ENCODE peak calls at places on chromosomes 7 and 10, in ten cellular contexts. A is stomach, H is lower lobe of right lung, O is MCF 10A, B is thoracic aorta, P is DND-41, S is AG09309, J is upper lobe of right lung, Q is Calu3, Y is mesothelial cell of epicardium. F is an unnamed sample.

GRCh38 chr7:29556405-29557195 is 7.0 kb upstream of the PRR15 start:
- DNase-seq in A (no peak), H (no peak), O (no peak), B (no peak), P (no peak), S (no peak), J (no peak), Q (no peak), Y (no peak), F (no peak)

GRCh38 chr10:121267236-121268003 is 330.8 kb downstream of the FGFR2 start:
- DNase-seq in A (no peak), H (no peak), O (no peak), B (no peak), P (no peak), S (no peak), J (no peak), Q (no peak), Y (no peak), F (no peak)

GRCh38 chr7:154304740-154305679 is 252.8 kb downstream of the DPP6 start:
- DNase-seq in A (no peak), H (no peak), O (no peak), B (no peak), P (no peak), S (no peak), J (no peak), Q (no peak), Y (no peak), F (no peak)

GRCh38 chr7:3561908-3562307 is 260.9 kb downstream of the SDK1 start:
- DNase-seq in A (peak), H (no peak), O (peak), B (no peak), P (no peak), S (no peak), J (no peak), Q (no peak), Y (no peak), F (peak)

GRCh38 chr10:79454259-79454658 is 8.8 kb upstream of the ZCCHC24 start:
- DNase-seq in A (no peak), H (no peak), O (peak), B (no peak), P (no peak), S (peak), J (no peak), Q (no peak), Y (no peak), F (peak)

GRCh38 chr7:31122649-31123058 is 70.5 kb downstream of the ADCYAP1R1 start:
- DNase-seq in A (peak), H (peak), O (peak), B (peak), P (peak), S (peak), J (no peak), Q (peak), Y (peak), F (peak)

GRCh38 chr7:2209146-2209960 is 23.4 kb downstream of the MAD1L1 start:
- DNase-seq in A (peak), H (peak), O (peak), B (no peak), P (peak), S (peak), J (peak), Q (peak), Y (peak), F (no peak)

GRCh38 chr7:99881370-99881769 is 4.5 kb upstream of the OR2AE1 start:
- DNase-seq in A (no peak), H (no peak), O (no peak), B (no peak), P (no peak), S (no peak), J (no peak), Q (no peak), Y (no peak), F (no peak)

GRCh38 chr10:110530131-110530831 is 32.6 kb downstream of the DUSP5 start:
- DNase-seq in A (no peak), H (peak), O (peak), B (no peak), P (no peak), S (no peak), J (peak), Q (peak), Y (peak), F (peak)

GRCh38 chr7:149469806-149470205 is 8.9 kb upstream of the ZNF777 start:
- DNase-seq in A (no peak), H (no peak), O (no peak), B (no peak), P (no peak), S (no peak), J (no peak), Q (no peak), Y (no peak), F (no peak)

GRCh38 chr10:58399410-58399809 is 14.2 kb downstream of the TFAM start:
- DNase-seq in A (no peak), H (no peak), O (peak), B (no peak), P (no peak), S (no peak), J (no peak), Q (no peak), Y (no peak), F (peak)

GRCh38 chr7:7505936-7506335 is 29.7 kb downstream of the COL28A1 start:
- DNase-seq in A (no peak), H (no peak), O (no peak), B (no peak), P (no peak), S (no peak), J (no peak), Q (no peak), Y (no peak), F (no peak)

GRCh38 chr10:101709359-101710063 is 14.5 kb upstream of the FBXW4 start:
- DNase-seq in A (no peak), H (no peak), O (no peak), B (no peak), P (no peak), S (no peak), J (no peak), Q (no peak), Y (no peak), F (no peak)

GRCh38 chr10:97015199-97015693 is 170.5 kb downstream of the SLIT1 start:
- DNase-seq in A (no peak), H (no peak), O (no peak), B (no peak), P (no peak), S (no peak), J (no peak), Q (no peak), Y (no peak), F (no peak)

GRCh38 chr10:114749014-114749413 is 72.6 kb upstream of the FHIP2A start:
- DNase-seq in A (no peak), H (no peak), O (no peak), B (no peak), P (no peak), S (no peak), J (no peak), Q (no peak), Y (no peak), F (no peak)

GRCh38 chr7:68800316-68800715 is 798.0 kb upstream of the AUTS2 start:
- DNase-seq in A (no peak), H (no peak), O (no peak), B (no peak), P (no peak), S (no peak), J (no peak), Q (no peak), Y (no peak), F (peak)

GRCh38 chr7:50696810-50697582 is 85.7 kb downstream of the GRB10 start:
- DNase-seq in A (no peak), H (no peak), O (peak), B (no peak), P (no peak), S (no peak), J (no peak), Q (peak), Y (no peak), F (peak)

GRCh38 chr10:22333167-22333566 is 12.1 kb upstream of the SPAG6 start:
- DNase-seq in A (no peak), H (no peak), O (no peak), B (no peak), P (peak), S (no peak), J (no peak), Q (no peak), Y (no peak), F (no peak)

GRCh38 chr10:1324914-1325313 is 268.7 kb downstream of the WDR37 start:
- DNase-seq in A (no peak), H (no peak), O (no peak), B (no peak), P (no peak), S (no peak), J (no peak), Q (no peak), Y (no peak), F (no peak)

GRCh38 chr7:114422478-114423217 is 8.0 kb downstream of the FOXP2 start:
- DNase-seq in A (no peak), H (no peak), O (peak), B (no peak), P (no peak), S (no peak), J (no peak), Q (no peak), Y (no peak), F (peak)

GRCh38 chr10:123325663-123326175 is 171.5 kb downstream of the BUB3 start:
- DNase-seq in A (no peak), H (no peak), O (no peak), B (no peak), P (no peak), S (no peak), J (no peak), Q (no peak), Y (no peak), F (no peak)

GRCh38 chr7:149734514-149735075 is 38.8 kb downstream of the ZNF467 start:
- DNase-seq in A (no peak), H (peak), O (peak), B (no peak), P (no peak), S (no peak), J (no peak), Q (no peak), Y (no peak), F (peak)

DNA sequence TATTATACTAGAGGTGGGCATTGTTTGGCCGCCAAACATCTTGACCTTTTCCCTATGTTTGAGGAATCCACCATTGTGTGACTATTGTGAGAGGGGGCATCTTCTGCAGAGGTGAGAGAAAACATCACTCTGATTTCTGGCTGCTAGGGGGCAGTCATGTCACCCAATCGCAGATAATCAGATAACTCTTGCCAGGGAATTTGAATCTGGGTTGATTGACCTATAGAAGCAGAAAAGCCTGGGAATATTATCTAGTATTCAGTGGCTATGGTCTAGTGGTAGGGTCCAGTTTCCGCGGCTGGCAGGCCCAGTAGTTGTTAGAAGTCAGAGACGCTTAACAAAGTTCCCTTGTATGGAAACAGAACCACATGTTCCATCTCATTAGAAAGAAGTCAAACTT is 808.5 kb downstream of the PHTF2 start:
- DNase-seq in A (no peak), H (no peak), O (peak), B (no peak), P (no peak), S (no peak), J (no peak), Q (peak), Y (no peak), F (peak)
- TF ChIP-seq CTCF in A (no peak), H (no peak), O (peak), B (no peak), P (peak), S (peak), J (no peak), Q (no peak), Y (no peak), F (peak)

GRCh38 chr10:44962870-44963738 is 3.5 kb downstream of the RASSF4 start:
- DNase-seq in A (no peak), H (no peak), O (no peak), B (no peak), P (peak), S (no peak), J (no peak), Q (no peak), Y (no peak), F (no peak)
- TF ChIP-seq CTCF in A (no peak), H (peak), O (peak), B (peak), P (peak), S (peak), J (peak), Q (no peak), Y (peak), F (peak)

DNA sequence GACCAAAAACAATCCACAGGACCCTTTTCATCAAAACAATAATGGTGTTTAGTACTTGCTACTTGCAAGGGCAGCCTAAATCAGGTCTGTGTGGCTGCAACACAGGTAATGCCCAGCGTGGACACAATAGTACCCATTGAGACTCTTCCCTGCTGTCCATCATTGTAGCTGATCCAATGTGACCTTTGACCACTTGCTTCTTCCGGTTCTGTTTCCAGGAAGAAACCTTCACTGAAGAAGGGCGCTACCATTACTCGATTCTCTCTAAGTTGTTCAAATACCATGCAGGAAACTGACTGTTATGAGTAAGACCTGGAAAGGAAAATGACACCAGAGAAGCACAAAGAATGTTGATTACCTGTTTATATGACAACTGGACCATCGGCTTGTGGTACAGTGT is 1077.3 kb downstream of the KCNMA1 start:
- DNase-seq in A (no peak), H (no peak), O (no peak), B (no peak), P (no peak), S (no peak), J (no peak), Q (no peak), Y (no peak), F (no peak)
- TF ChIP-seq CTCF in A (no peak), H (no peak), O (no peak), B (no peak), P (no peak), S (no peak), J (no peak), Q (no peak), Y (no peak), F (no peak)

DNA sequence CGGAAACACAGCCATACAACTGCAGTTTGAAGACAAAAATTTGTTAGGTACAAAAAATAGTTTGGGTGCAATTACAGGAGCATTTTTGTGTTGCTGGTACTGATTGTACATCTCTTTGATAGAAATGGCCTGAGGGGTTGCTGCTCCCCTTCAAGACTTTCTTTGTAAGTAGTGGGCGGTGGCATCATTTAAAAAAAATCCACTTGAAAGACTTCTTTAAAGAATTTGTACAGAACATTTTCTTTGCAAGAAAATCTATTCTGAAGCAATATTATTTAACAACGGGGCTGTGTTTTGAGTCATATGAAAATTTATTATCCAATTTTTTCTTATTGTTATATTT is 144.1 kb upstream of the CAV2 start:
- DNase-seq in A (no peak), H (no peak), O (no peak), B (no peak), P (no peak), S (no peak), J (no peak), Q (no peak), Y (no peak), F (no peak)
- TF ChIP-seq CTCF in A (no peak), H (no peak), O (no peak), B (no peak), P (no peak), S (no peak), J (no peak), Q (no peak), Y (no peak), F (no peak)

GRCh38 chr10:45001382-45002148 is 842 bp downstream of the ZNF22 start:
- DNase-seq in A (peak), H (peak), O (peak), B (no peak), P (peak), S (no peak), J (peak), Q (peak), Y (no peak), F (peak)
- TF ChIP-seq CTCF in A (no peak), H (no peak), O (peak), B (peak), P (peak), S (peak), J (peak), Q (no peak), Y (no peak), F (peak)

GRCh38 chr7:105015631-105015965 is 1.6 kb downstream of the KMT2E start:
- DNase-seq in A (peak), H (no peak), O (peak), B (no peak), P (peak), S (no peak), J (no peak), Q (no peak), Y (no peak), F (no peak)

GRCh38 chr7:105012503-105013282 is 1.3 kb upstream of the KMT2E start:
- DNase-seq in A (peak), H (peak), O (peak), B (peak), P (peak), S (peak), J (peak), Q (peak), Y (peak), F (peak)

GRCh38 chr7:105013283-105013817 is 655 bp upstream of the KMT2E start:
- DNase-seq in A (peak), H (peak), O (peak), B (peak), P (peak), S (peak), J (peak), Q (peak), Y (peak), F (peak)

GRCh38 chr7:105014725-105015630 is 973 bp downstream of the KMT2E start:
- DNase-seq in A (peak), H (no peak), O (peak), B (no peak), P (peak), S (no peak), J (peak), Q (peak), Y (peak), F (peak)

DNA sequence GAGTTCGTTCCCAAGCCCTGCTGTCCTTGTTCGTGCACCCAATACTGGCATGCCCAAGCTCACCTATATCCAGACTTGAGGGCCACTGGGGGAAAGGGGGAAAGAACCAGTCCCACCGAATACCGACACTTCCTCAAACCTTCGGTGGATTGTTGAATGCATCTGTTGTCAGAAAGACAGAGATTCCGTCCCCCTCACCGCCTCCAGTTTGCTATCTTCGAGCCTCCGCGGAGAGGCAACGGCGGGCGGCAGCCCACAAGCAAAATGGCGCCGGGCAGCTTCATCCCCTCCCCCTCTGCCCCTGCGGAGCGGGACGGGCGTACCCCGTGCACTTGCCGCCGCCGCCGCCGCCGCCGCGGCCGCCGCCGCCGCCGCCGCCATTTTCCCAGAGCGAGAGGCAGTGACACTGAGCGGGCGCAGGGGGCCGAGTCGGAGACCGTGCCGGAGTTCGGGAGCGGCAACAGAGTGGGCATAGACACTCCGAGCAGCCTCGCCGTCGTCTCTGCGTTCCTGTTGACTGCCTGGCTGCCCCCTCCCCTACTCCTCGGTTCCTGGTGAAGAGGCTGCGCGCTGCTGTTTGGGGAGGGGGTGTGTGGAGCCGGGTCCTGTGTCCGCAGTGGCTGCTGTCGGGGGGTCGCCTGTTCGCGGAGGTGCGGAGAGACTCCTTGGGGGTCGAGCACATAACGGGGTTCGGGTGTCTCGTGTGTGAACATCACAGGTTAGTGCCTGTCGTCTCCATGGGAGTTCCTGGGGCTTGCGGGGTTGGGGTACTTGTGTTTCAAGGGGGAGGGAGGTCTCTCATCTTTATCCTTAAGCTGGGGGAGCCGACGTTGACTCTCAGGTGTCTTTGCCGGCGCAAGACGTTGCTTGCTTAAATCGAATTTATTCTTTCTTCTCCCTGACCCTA is at the start of gene KMT2E:
- DNase-seq in A (peak), H (peak), O (peak), B (peak), P (peak), S (peak), J (peak), Q (peak), Y (peak), F (peak)
- TF ChIP-seq CTCF in A (no peak), H (peak), O (no peak), B (no peak), P (peak), S (peak), J (no peak), Q (no peak), Y (no peak), F (no peak)

DNA sequence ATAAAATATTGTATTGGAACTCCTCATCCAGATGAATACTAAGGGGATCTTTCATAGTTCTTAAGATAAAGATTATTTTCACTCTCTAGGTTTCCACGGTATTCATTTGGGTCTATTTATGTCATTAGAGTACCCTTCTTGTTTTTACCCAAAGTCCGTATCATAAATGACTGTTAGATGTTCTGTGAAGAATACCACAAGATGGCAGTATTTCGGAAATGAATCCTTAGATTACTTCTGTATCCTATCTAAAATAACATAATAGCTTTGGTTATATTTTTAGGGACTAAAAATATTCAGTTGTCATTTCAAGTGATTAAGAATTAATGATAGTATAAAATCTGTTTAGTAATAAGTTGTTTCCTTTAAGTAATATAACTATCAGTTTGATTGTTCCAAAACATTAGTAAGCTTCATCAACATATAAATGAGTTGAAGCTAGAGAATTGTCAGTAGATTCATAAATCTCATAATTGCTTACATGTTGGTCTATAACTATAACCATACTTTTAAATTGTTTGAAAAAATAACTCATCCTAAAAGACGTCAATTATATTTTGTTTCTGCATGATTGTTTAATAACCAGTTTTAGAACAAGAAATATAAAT is 337.5 kb upstream of the KCND2 start:
- DNase-seq in A (no peak), H (no peak), O (peak), B (no peak), P (no peak), S (no peak), J (no peak), Q (no peak), Y (no peak), F (peak)
- TF ChIP-seq CTCF in A (no peak), H (peak), O (peak), B (peak), P (peak), S (no peak), J (peak), Q (peak), Y (peak), F (no peak)

F was measured in bronchial epithelial cell.